ENCODE peak calls at places on chromosome 22, in four cellular contexts. L is adipocyte, M is trophoblast cell, J is A549. R is an unnamed sample.

GRCh38 chr22:24588370-24588755 is 4.5 kb downstream of the LRRC75B start:
- DNase-seq in L (no peak), M (no peak), J (no peak), R (no peak)

GRCh38 chr22:26464312-26464711 is 19.3 kb downstream of the HPS4 start:
- DNase-seq in L (peak; percentile 45), M (peak; percentile 91), J (no peak), R (peak; percentile 77)

GRCh38 chr22:27393371-27393770 is 408.2 kb downstream of the MN1 start:
- DNase-seq in L (no peak), M (no peak), J (peak; percentile 48), R (no peak)

GRCh38 chr22:45638197-45638596 is 33.4 kb upstream of the ATXN10 start:
- DNase-seq in L (no peak), M (no peak), J (peak; percentile 90), R (no peak)

GRCh38 chr22:20406686-20407408 is 12.9 kb downstream of the ZNF74 start:
- DNase-seq in L (no peak), M (no peak), J (no peak), R (no peak)

GRCh38 chr22:40509401-40510134 is 127.0 kb downstream of the MRTFA start:
- DNase-seq in L (peak; percentile 91), M (peak; percentile 84), J (peak; percentile 94), R (peak; percentile 99)

GRCh38 chr22:45620707-45621106 is 50.9 kb upstream of the ATXN10 start:
- DNase-seq in L (no peak), M (no peak), J (no peak), R (no peak)

GRCh38 chr22:44025171-44026065 is 1.3 kb downstream of the PARVB start:
- DNase-seq in L (no peak), M (no peak), J (no peak), R (no peak)

GRCh38 chr22:47848384-47848920 is 1086.0 kb downstream of the TBC1D22A start:
- DNase-seq in L (no peak), M (no peak), J (no peak), R (no peak)

GRCh38 chr22:48782817-48783511 is 1044.7 kb downstream of the BRD1 start:
- DNase-seq in L (no peak), M (no peak), J (no peak), R (no peak)

GRCh38 chr22:25143161-25144076 is 56.2 kb upstream of the CRYBB3 start:
- DNase-seq in L (no peak), M (no peak), J (no peak), R (no peak)

GRCh38 chr22:20155330-20156041 is 4.6 kb upstream of the CCDC188 start:
- DNase-seq in L (peak; percentile 64), M (no peak), J (no peak), R (peak; percentile 39)

GRCh38 chr22:38097557-38098409 is 12.7 kb downstream of the BAIAP2L2 start:
- DNase-seq in L (no peak), M (no peak), J (no peak), R (peak; percentile 15)
- H3K4me3 ChIP-seq in L (no peak overlapping the region), M (no peak overlapping the region), J (no peak overlapping the region), R (no peak overlapping the region)

GRCh38 chr22:49853981-49854791 is 542 bp downstream of the ZBED4 start:
- DNase-seq in L (peak; percentile 69), M (peak; percentile 27), J (peak; percentile 21), R (peak; percentile 23)

GRCh38 chr22:49850021-49850911 is 3.4 kb upstream of the ZBED4 start:
- DNase-seq in L (no peak), M (no peak), J (no peak), R (no peak)

GRCh38 chr22:49850959-49851815 is 2.5 kb upstream of the ZBED4 start:
- DNase-seq in L (peak; percentile 11), M (no peak), J (no peak), R (no peak)

GRCh38 chr22:49855491-49855911 is 1.9 kb downstream of the ZBED4 start:
- DNase-seq in L (peak; percentile 23), M (no peak), J (no peak), R (peak; percentile 26)

DNA sequence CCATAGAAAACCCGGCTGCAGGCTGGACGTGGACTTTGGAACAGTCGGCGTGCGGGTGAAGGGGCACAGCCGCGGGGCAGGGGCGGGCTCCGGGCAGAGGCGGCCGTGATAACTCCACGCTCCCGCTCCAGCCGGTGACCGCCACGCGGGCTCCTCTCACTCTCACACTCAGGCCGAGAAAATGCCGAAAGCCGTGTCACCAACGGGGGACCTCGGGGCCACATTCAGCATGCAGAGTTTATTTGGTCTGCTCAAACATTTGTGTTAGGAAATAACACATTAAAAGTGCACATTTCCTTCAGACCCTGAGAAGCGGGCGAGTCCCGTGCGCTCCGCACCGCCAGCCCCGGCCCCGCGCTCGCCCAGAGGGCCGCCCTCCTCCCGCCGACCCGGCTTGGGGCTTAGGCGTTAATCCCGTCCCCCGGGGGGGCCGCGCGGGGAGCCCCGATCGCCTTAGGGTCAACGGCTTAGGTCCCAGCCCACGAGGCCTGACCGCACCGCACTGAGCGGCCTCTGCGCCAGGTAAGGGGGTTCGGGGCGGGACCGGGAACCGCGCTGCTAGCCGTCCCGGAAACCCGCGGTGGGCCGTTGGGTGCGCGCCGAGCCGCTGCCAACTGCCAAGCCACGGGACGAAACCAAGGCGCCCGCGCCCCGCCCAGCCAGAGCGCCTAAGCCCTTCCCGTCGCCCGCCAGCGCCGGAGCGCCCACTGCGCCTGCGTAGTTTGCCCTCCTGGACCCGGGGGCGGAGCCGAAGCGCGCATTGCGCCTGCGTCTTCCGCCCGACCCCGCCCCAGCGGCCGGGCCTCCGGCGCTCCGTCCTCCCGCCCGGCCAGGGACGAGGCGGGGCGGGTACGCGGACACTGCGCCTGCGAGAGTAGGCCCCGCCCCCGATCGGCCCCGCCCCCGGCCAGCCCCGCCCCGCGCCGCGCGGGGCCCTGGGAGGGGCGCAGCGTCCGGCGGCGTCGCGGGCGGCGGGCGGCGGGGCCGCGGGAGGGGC is at the start of gene ZBED4:
- DNase-seq in L (peak; percentile 99), M (peak; percentile 98), J (peak; percentile 94), R (peak; percentile 95)
- H3K4me3 ChIP-seq in L (peak within 1 kb of the TSS; percentile 93), M (peak within 1 kb of the TSS; percentile 86), J (peak within 1 kb of the TSS; percentile 79), R (peak within 1 kb of the TSS; percentile 86)

DNA sequence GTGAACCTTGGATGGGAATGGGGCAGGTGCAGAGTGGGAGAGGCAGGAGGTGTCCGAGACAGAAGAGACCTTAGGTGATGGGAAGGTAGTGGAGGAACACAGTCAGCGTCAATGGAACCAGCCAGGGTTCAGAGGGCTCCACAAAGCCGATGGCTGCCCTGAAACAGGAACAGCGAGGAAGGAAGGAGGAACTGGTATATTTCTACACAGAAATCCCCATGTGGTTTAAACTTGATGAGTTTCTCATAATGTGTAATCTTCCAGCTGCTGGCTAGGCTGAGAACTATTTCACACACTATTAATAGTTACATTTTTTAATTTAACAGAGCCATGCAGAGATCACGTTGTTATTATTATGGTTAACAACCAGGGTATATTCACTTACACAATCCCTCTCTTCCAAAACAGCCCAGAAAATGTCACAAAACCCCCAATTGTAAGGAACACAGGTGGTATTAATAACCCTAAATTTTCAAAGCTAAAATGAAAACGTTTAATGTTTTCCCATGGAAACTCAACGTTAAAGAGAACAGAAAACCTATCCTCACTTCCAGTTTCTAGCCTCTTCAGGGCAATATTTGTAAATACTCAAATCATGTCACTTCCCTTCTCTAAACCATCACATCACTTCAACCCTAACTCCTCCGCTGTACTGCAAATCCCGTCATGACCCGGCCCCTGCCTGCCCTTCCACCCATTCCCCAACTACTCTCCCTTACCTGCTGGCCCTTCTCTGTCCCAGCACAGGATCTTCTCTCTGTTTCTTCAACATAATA is 74.5 kb upstream of the ARFGAP3 start:
- DNase-seq in L (no peak), M (no peak), J (no peak), R (peak; percentile 40)
- H3K4me3 ChIP-seq in L (peak overlapping the region; percentile 41), M (no peak overlapping the region), J (no peak overlapping the region), R (no peak overlapping the region)

GRCh38 chr22:36257948-36258674 is 5.2 kb downstream of the APOL1 start:
- DNase-seq in L (no peak), M (no peak), J (no peak), R (no peak)

GRCh38 chr22:36252754-36253522 is at the start of gene APOL1:
- DNase-seq in L (peak; percentile 46), M (peak; percentile 42), J (peak; percentile 19), R (peak; percentile 74)

GRCh38 chr22:36257308-36257707 is 4.4 kb downstream of the APOL1 start:
- DNase-seq in L (no peak), M (no peak), J (no peak), R (no peak)

GRCh38 chr22:36256474-36256873 is 3.5 kb downstream of the APOL1 start:
- DNase-seq in L (no peak), M (no peak), J (no peak), R (no peak)

DNA sequence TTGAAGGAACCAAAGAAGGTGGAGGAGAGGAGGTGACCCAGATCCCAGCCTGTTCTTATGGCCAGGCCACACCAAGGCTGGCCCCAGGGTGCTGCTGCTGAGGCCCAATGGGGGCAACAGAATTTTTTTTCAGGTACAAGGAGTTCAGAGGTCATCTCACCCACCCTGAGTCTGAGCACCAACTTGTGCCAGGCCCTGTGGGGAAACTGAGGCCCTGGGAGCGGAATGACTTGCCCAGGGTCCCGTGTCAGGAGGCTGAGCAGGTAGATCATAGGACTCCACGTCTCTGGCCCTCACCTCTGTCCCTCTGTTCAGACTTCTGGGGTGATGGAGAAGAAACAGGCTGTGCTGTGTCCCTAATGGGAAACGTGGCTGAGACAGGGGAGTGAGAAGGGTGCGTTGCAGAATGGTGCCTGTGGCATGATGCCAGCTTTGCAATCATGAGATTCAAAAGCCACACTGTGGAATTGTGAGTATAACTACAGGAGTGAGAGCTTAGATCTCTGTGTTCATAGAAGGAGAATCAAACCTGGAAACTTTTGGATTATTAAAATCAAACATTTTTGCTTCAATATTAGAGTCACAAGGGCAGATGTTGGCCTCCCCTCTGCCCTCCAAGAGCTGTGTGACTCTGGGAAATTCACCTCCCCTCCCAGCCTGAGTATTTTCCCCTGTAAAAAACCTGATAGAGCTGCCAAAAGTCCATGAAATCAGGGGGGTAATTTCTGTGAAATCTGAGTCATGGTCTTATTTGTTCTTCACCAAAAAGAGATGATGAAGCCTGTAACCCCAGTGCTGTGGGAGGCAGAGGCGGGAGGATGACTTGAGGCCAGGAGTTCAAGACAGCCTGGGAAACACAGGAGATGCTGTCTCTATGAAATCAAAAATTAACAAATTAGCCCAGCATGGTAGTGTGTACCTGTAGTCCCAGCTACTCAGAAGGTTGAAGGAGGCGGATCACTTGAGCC is 874 bp downstream of the APOL1 start:
- DNase-seq in L (peak; percentile 49), M (no peak), J (no peak), R (peak; percentile 58)
- H3K4me3 ChIP-seq in L (peak overlapping the region; percentile 84), M (no peak overlapping the region), J (no peak overlapping the region), R (peak overlapping the region; percentile 64)

DNA sequence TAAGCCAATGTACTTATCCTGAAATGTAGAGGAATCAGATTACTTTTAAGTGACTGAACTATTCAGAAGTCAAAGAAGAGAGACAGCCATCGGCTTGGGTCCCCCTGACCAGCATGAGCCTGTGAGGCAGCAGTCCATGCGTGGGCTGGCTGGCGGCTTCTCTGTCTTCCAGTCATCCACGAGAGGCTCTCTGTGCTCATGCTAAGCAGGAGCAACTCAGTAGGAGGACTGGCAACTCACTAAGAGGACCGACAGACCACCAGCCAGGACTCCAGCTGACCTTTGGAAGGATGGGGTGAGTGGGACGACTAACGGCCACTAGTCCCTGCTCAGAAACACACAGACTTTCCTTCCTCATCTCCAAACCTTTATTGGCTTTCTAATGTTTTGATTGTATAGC is 43.6 kb downstream of the ARFGAP3 start:
- DNase-seq in L (peak; percentile 37), M (no peak), J (no peak), R (no peak)
- H3K4me3 ChIP-seq in L (no peak overlapping the region), M (no peak overlapping the region), J (no peak overlapping the region), R (no peak overlapping the region)